ENCODE peak calls at places on chromosomes 5 and 9, in four cellular contexts. H, I, V and Z are unnamed samples.

GRCh38 chr5:32261198-32261597 is 51.5 kb downstream of the MTMR12 start:
- DNase-seq in H (peak; percentile 31), V (no peak), I (peak; percentile 34), Z (peak; percentile 30)

GRCh38 chr5:36768450-36768849 is 108.1 kb upstream of the NIPBL start:
- DNase-seq in V (no peak), H (no peak), I (no peak), Z (no peak)

GRCh38 chr9:75071530-75072122 is 16.3 kb downstream of the NMRK1 start:
- DNase-seq in H (peak; percentile 51), I (no peak), V (no peak), Z (no peak)

GRCh38 chr5:122341087-122341486 is 29.1 kb downstream of the SNCAIP start:
- DNase-seq in V (no peak), I (no peak), H (no peak), Z (no peak)

GRCh38 chr9:9753266-9753665 is 859.5 kb downstream of the PTPRD start:
- DNase-seq in I (no peak), V (no peak), H (no peak), Z (no peak)

GRCh38 chr9:88177343-88177742 is 39.1 kb upstream of the SPATA31C2 start:
- DNase-seq in V (no peak), H (no peak), I (no peak), Z (no peak)

GRCh38 chr9:120860083-120860482 is 16.9 kb downstream of the PHF19 start:
- DNase-seq in I (no peak), H (no peak), V (no peak), Z (no peak)

GRCh38 chr9:124320062-124320973 is 62.6 kb downstream of the NEK6 start:
- DNase-seq in I (peak; percentile 34), V (no peak), H (peak; percentile 76), Z (peak; percentile 75)

GRCh38 chr5:65482280-65482726 is 583 bp upstream of the ADAMTS6 start:
- DNase-seq in V (no peak), H (no peak), I (no peak), Z (no peak)

GRCh38 chr5:38408446-38409175 is 147.8 kb downstream of the LIFR start:
- DNase-seq in V (no peak), I (no peak), H (no peak), Z (no peak)

GRCh38 chr5:38410304-38410990 is 146.0 kb downstream of the LIFR start:
- DNase-seq in I (no peak), V (no peak), H (no peak), Z (no peak)

GRCh38 chr5:38413696-38414095 is 142.8 kb downstream of the LIFR start:
- DNase-seq in V (no peak), H (no peak), I (no peak), Z (no peak)

GRCh38 chr5:38417658-38418017 is 138.8 kb downstream of the LIFR start:
- DNase-seq in H (no peak), I (no peak), V (no peak), Z (no peak)

GRCh38 chr5:38414348-38414747 is 142.1 kb downstream of the LIFR start:
- DNase-seq in H (no peak), V (no peak), I (no peak), Z (no peak)
- TF ChIP-seq SPI1 in H (no peak), V (no peak), I (no peak), Z (no peak)

GRCh38 chr9:2916382-2916985 is 72.6 kb upstream of the PUM3 start:
- DNase-seq in I (no peak), V (no peak), H (no peak), Z (no peak)
- TF ChIP-seq SPI1 in I (no peak), V (no peak), H (no peak), Z (no peak)

GRCh38 chr5:53069626-53070025 is 39.9 kb downstream of the MOCS2 start:
- DNase-seq in V (no peak), I (no peak), H (peak; percentile 16), Z (no peak)
- TF ChIP-seq SPI1 in V (no peak), I (no peak), H (no peak), Z (no peak)

GRCh38 chr5:179464631-179465030 is 85.7 kb upstream of the RUFY1 start:
- DNase-seq in V (no peak), I (no peak), H (no peak), Z (no peak)

GRCh38 chr5:179470191-179470590 is 80.2 kb upstream of the RUFY1 start:
- DNase-seq in I (no peak), H (no peak), V (no peak), Z (no peak)

GRCh38 chr5:179468696-179469095 is 81.7 kb upstream of the RUFY1 start:
- DNase-seq in V (no peak), H (no peak), I (no peak), Z (no peak)

GRCh38 chr5:179472641-179473040 is 77.7 kb upstream of the RUFY1 start:
- DNase-seq in I (no peak), V (no peak), H (no peak), Z (no peak)

GRCh38 chr5:179467441-179467840 is 82.9 kb upstream of the RUFY1 start:
- DNase-seq in I (no peak), H (no peak), V (no peak), Z (no peak)
- TF ChIP-seq SPI1 in I (no peak), H (no peak), V (no peak), Z (no peak)

DNA sequence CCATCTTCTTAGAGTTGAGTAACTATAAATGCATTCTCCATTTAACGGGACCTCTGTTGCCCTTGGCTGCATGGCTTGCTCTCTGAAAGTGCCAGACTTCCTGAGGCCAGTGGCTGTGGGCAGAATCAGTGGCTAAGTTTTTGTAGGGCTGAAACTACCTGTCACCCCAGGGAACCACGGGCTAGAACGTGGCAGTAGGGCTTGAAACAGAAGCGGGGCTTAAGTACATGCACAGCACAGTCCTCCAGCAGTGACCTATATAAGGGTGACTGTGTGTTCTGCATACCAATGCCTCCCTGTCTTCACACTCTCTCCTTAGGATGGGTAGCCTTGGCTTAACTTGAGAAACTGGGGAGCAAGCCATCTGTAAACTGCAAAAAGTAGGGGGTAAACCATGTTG is 43.5 kb upstream of the LRRTM2 start:
- DNase-seq in I (no peak), H (no peak), V (no peak), Z (no peak)
- TF ChIP-seq SPI1 in I (no peak), H (no peak), V (no peak), Z (no peak)

GRCh38 chr9:38391278-38392118 is 1.0 kb upstream of the ALDH1B1 start:
- DNase-seq in V (no peak), H (no peak), I (no peak), Z (no peak)
- TF ChIP-seq SPI1 in V (no peak), H (no peak), I (no peak), Z (no peak)

GRCh38 chr5:39951070-39951469 is 526.3 kb upstream of the DAB2 start:
- DNase-seq in V (no peak), H (no peak), I (no peak), Z (no peak)
- TF ChIP-seq SPI1 in V (no peak), H (no peak), I (no peak), Z (no peak)

DNA sequence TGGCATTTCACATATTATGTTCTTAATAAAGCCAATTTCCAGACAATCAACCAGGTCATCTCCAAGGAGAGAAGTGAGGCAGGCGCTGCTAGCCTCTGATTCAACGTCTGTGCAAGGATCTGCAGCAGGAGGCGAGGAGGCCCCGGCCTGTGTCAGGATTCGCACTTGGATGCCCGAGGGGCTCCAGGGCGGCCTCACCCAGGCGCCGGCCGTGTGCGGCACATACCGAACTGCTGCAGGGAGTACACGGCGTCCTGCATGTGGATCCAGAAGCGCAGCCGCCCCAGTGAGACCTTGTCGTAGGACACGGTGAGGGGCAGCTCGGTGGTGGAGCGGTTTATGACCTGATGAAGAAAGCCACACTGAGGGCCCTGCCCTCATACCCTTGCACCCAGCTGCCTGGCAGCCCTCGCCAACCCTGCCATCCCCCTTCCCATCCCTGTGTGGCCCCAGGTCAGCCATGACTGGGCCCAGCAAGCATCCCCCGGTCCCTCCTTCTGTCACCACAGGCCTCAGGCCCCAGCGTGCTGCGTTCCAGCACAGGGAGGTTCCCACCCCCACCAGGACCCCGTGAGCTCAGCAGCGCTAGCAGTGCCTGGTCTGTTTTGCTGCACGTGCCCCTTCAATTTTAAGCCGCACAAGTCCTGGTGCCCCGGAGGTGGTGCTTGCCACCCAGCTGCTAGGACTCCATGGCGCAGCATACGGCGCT is 9.9 kb downstream of the CLPTM1L start:
- DNase-seq in I (no peak), V (no peak), H (no peak), Z (no peak)
- TF ChIP-seq SPI1 in I (no peak), V (no peak), H (no peak), Z (no peak)

DNA sequence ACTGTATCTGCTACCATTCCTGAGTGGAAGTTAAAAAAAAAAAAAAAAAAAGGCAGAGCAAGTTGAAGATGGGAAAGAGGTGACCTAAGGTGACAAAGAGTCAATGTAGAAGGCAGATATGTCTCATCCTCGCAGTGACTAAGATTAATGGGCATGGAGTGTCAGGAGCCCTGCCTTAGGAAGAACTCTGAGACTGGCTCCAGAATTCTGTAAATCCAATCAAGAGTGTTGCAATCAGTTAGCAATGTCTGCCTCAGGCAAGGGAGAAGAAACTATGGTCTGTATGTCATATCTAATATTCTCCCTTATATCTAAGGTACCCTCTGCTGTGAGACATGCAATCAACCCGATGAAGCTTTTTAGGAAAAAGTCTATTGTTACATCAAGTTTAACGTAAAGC is 24.7 kb upstream of the KCNMB1 start:
- DNase-seq in H (no peak), V (no peak), I (no peak), Z (no peak)
- TF ChIP-seq SPI1 in H (no peak), V (no peak), I (no peak), Z (no peak)